ENCODE peak calls at places on chromosomes 11 and 22, in eight cellular contexts. One of them, this sample, is unnamed.

GRCh38 chr11:12161137-12161536 is 50.7 kb downstream of the MICAL2 start:
- DNase-seq in K562: no peak
- DNase-seq in sigmoid colon: no peak
- DNase-seq in transverse colon: no peak
- DNase-seq in A549: no peak
- DNase-seq in stomach: no peak
- DNase-seq in GM12878: no peak
- DNase-seq in suprapubic skin: no peak
- DNase-seq in this sample: no peak

GRCh38 chr11:57224537-57224936 is 12.5 kb downstream of the APLNR start:
- DNase-seq in K562: no peak
- DNase-seq in sigmoid colon: no peak
- DNase-seq in transverse colon: no peak
- DNase-seq in A549: peak; percentile 26
- DNase-seq in stomach: no peak
- DNase-seq in GM12878: no peak
- DNase-seq in suprapubic skin: no peak
- DNase-seq in this sample: no peak

GRCh38 chr22:29520851-29521250 is 32.7 kb downstream of the THOC5 start:
- DNase-seq in K562: peak; percentile 27
- DNase-seq in sigmoid colon: no peak
- DNase-seq in transverse colon: no peak
- DNase-seq in A549: no peak
- DNase-seq in stomach: no peak
- DNase-seq in GM12878: no peak
- DNase-seq in suprapubic skin: no peak
- DNase-seq in this sample: no peak

GRCh38 chr11:11215944-11216343 is 137.1 kb downstream of the CSNK2A3 start:
- DNase-seq in K562: no peak
- DNase-seq in sigmoid colon: no peak
- DNase-seq in transverse colon: no peak
- DNase-seq in A549: no peak
- DNase-seq in stomach: no peak
- DNase-seq in GM12878: no peak
- DNase-seq in suprapubic skin: no peak
- DNase-seq in this sample: no peak

GRCh38 chr22:41847300-41847699 is 14.4 kb downstream of the SREBF2 start:
- DNase-seq in K562: no peak
- DNase-seq in sigmoid colon: no peak
- DNase-seq in transverse colon: no peak
- DNase-seq in A549: no peak
- DNase-seq in stomach: no peak
- DNase-seq in GM12878: no peak
- DNase-seq in suprapubic skin: no peak
- DNase-seq in this sample: no peak

GRCh38 chr11:87466228-87466627 is 428.5 kb downstream of the TMEM135 start:
- DNase-seq in K562: no peak
- DNase-seq in sigmoid colon: peak; percentile 86
- DNase-seq in transverse colon: peak; percentile 9
- DNase-seq in A549: no peak
- DNase-seq in stomach: no peak
- DNase-seq in GM12878: no peak
- DNase-seq in suprapubic skin: no peak
- DNase-seq in this sample: peak; percentile 11

GRCh38 chr22:30947821-30948454 is 20.6 kb downstream of the MORC2 start:
- DNase-seq in K562: no peak
- DNase-seq in sigmoid colon: no peak
- DNase-seq in transverse colon: no peak
- DNase-seq in A549: no peak
- DNase-seq in stomach: no peak
- DNase-seq in GM12878: no peak
- DNase-seq in suprapubic skin: no peak
- DNase-seq in this sample: no peak

GRCh38 chr11:9719949-9720646 is 56.2 kb downstream of the SWAP70 start:
- DNase-seq in K562: no peak
- DNase-seq in sigmoid colon: no peak
- DNase-seq in transverse colon: no peak
- DNase-seq in A549: no peak
- DNase-seq in stomach: no peak
- DNase-seq in GM12878: no peak
- DNase-seq in suprapubic skin: no peak
- DNase-seq in this sample: no peak

GRCh38 chr11:21566521-21567100 is 626.3 kb upstream of the ANO5 start:
- DNase-seq in K562: no peak
- DNase-seq in sigmoid colon: no peak
- DNase-seq in transverse colon: no peak
- DNase-seq in A549: no peak
- DNase-seq in stomach: no peak
- DNase-seq in GM12878: no peak
- DNase-seq in suprapubic skin: no peak
- DNase-seq in this sample: no peak

GRCh38 chr11:75667831-75668507 is 869 bp downstream of the MAP6 start:
- DNase-seq in K562: no peak
- DNase-seq in sigmoid colon: peak; percentile 79
- DNase-seq in transverse colon: peak; percentile 24
- DNase-seq in A549: peak; percentile 35
- DNase-seq in stomach: peak; percentile 33
- DNase-seq in GM12878: no peak
- DNase-seq in suprapubic skin: no peak
- DNase-seq in this sample: peak; percentile 5

GRCh38 chr22:22692707-22693530 is 48.5 kb downstream of the GGTLC2 start:
- DNase-seq in K562: peak; percentile 98
- DNase-seq in sigmoid colon: peak; percentile 48
- DNase-seq in transverse colon: peak; percentile 84
- DNase-seq in A549: peak; percentile 56
- DNase-seq in stomach: peak; percentile 75
- DNase-seq in GM12878: no peak
- DNase-seq in suprapubic skin: no peak
- DNase-seq in this sample: no peak

GRCh38 chr11:121464352-121464946 is 11.7 kb upstream of the SORL1-AS1 start:
- DNase-seq in K562: no peak
- DNase-seq in sigmoid colon: peak; percentile 89
- DNase-seq in transverse colon: peak; percentile 51
- DNase-seq in A549: peak; percentile 47
- DNase-seq in stomach: no peak
- DNase-seq in GM12878: no peak
- DNase-seq in suprapubic skin: peak; percentile 77
- DNase-seq in this sample: no peak

GRCh38 chr11:124543145-124543544 is 309 bp downstream of the OR8B12 start:
- DNase-seq in K562: no peak
- DNase-seq in sigmoid colon: no peak
- DNase-seq in transverse colon: no peak
- DNase-seq in A549: no peak
- DNase-seq in stomach: no peak
- DNase-seq in GM12878: no peak
- DNase-seq in suprapubic skin: no peak
- DNase-seq in this sample: no peak

GRCh38 chr11:64603411-64604110 is 12.5 kb downstream of the SLC22A12 start:
- DNase-seq in K562: no peak
- DNase-seq in sigmoid colon: no peak
- DNase-seq in transverse colon: no peak
- DNase-seq in A549: no peak
- DNase-seq in stomach: no peak
- DNase-seq in GM12878: no peak
- DNase-seq in suprapubic skin: no peak
- DNase-seq in this sample: no peak

GRCh38 chr11:49208006-49208721 is at the start of gene FOLH1:
- DNase-seq in K562: peak; percentile 2
- DNase-seq in sigmoid colon: peak; percentile 63
- DNase-seq in transverse colon: no peak
- DNase-seq in A549: peak; percentile 2
- DNase-seq in stomach: no peak
- DNase-seq in GM12878: no peak
- DNase-seq in suprapubic skin: no peak
- DNase-seq in this sample: no peak

GRCh38 chr11:119583585-119583984 is 145.4 kb downstream of the NECTIN1 start:
- DNase-seq in K562: no peak
- DNase-seq in sigmoid colon: no peak
- DNase-seq in transverse colon: no peak
- DNase-seq in A549: no peak
- DNase-seq in stomach: no peak
- DNase-seq in GM12878: no peak
- DNase-seq in suprapubic skin: no peak
- DNase-seq in this sample: no peak

GRCh38 chr11:70501026-70501901 is 102.9 kb downstream of the CTTN start:
- DNase-seq in K562: no peak
- DNase-seq in sigmoid colon: peak; percentile 67
- DNase-seq in transverse colon: no peak
- DNase-seq in A549: no peak
- DNase-seq in stomach: no peak
- DNase-seq in GM12878: no peak
- DNase-seq in suprapubic skin: no peak
- DNase-seq in this sample: no peak

GRCh38 chr11:14448229-14448628 is 51.4 kb downstream of the COPB1 start:
- DNase-seq in K562: no peak
- DNase-seq in sigmoid colon: no peak
- DNase-seq in transverse colon: no peak
- DNase-seq in A549: no peak
- DNase-seq in stomach: no peak
- DNase-seq in GM12878: no peak
- DNase-seq in suprapubic skin: no peak
- DNase-seq in this sample: no peak

GRCh38 chr11:14445542-14446530 is 53.8 kb downstream of the COPB1 start:
- DNase-seq in K562: no peak
- DNase-seq in sigmoid colon: no peak
- DNase-seq in transverse colon: no peak
- DNase-seq in A549: no peak
- DNase-seq in stomach: no peak
- DNase-seq in GM12878: no peak
- DNase-seq in suprapubic skin: no peak
- DNase-seq in this sample: no peak

GRCh38 chr11:14446701-14447169 is 52.9 kb downstream of the COPB1 start:
- DNase-seq in K562: no peak
- DNase-seq in sigmoid colon: no peak
- DNase-seq in transverse colon: no peak
- DNase-seq in A549: no peak
- DNase-seq in stomach: no peak
- DNase-seq in GM12878: no peak
- DNase-seq in suprapubic skin: no peak
- DNase-seq in this sample: no peak

GRCh38 chr11:14444441-14445189 is 55.0 kb downstream of the COPB1 start:
- DNase-seq in K562: no peak
- DNase-seq in sigmoid colon: no peak
- DNase-seq in transverse colon: no peak
- DNase-seq in A549: no peak
- DNase-seq in stomach: no peak
- DNase-seq in GM12878: no peak
- DNase-seq in suprapubic skin: no peak
- DNase-seq in this sample: no peak

GRCh38 chr11:14443642-14444041 is 56.0 kb downstream of the COPB1 start:
- DNase-seq in K562: no peak
- DNase-seq in sigmoid colon: no peak
- DNase-seq in transverse colon: peak; percentile 27
- DNase-seq in A549: no peak
- DNase-seq in stomach: peak; percentile 48
- DNase-seq in GM12878: no peak
- DNase-seq in suprapubic skin: no peak
- DNase-seq in this sample: no peak
- TF ChIP-seq EP300 in K562: no peak
- TF ChIP-seq EP300 in sigmoid colon: no peak
- TF ChIP-seq EP300 in transverse colon: no peak
- TF ChIP-seq EP300 in A549: no peak
- TF ChIP-seq EP300 in stomach: no peak
- TF ChIP-seq EP300 in GM12878: no peak
- TF ChIP-seq EP300 in suprapubic skin: no peak
- TF ChIP-seq EP300 in this sample: no peak

DNA sequence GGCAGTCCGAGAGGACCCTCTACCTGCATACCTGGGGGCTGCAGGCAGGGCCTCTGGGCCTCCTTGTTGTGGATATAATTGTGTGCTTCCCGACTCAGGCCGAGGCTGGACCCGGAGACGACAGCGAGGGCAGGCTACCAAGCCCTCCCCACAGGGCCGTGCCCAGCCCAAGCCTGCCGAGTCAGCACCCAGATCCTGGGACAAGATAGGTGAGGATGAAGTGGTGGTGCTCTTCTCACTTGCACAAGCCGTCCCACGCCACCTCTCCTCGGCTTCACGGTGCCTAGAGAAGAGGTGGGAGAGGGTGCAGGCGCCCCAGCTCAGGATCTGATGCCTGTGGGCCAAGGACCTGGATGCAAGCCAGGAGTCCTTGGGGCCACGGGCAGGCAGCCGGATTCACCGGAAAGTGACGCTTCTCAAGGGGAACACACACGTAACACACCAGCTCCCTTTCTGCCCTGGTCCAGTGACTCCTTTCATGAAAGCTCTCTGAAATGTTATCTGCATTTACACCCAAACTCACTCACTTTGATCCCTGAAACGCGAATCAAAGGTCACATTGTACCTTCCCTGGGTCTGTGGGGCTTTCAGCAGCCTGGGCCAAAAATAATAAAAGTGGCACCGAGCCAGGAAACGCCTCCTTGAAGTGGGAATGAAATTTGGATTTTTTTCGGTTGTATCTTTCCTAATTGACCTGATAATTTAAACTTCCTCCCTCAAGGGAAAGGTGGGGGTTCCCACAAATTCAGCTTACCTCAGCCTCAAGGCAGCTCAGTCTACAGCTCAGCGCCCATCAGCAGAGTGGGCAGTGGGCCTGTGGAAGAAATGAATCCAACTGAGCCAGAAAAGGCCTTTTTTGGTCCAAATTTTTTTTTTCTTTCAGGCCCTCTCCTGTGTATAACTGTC is 1.1 kb upstream of the GNB1L start:
- DNase-seq in K562: peak; percentile 96
- DNase-seq in sigmoid colon: peak; percentile 85
- DNase-seq in transverse colon: peak; percentile 59
- DNase-seq in A549: peak; percentile 56
- DNase-seq in stomach: peak; percentile 56
- DNase-seq in GM12878: peak; percentile 35
- DNase-seq in suprapubic skin: peak; percentile 85
- DNase-seq in this sample: peak; percentile 56
- TF ChIP-seq POLR2A in K562: no peak
- TF ChIP-seq POLR2A in sigmoid colon: no peak
- TF ChIP-seq POLR2A in transverse colon: no peak
- TF ChIP-seq POLR2A in A549: peak; percentile 22
- TF ChIP-seq POLR2A in stomach: no peak
- TF ChIP-seq POLR2A in GM12878: peak; percentile 56
- TF ChIP-seq POLR2A in suprapubic skin: no peak
- TF ChIP-seq POLR2A in this sample: no peak

GRCh38 chr11:100799445-100799844 is 112.4 kb downstream of the ARHGAP42 start:
- DNase-seq in K562: no peak
- DNase-seq in sigmoid colon: no peak
- DNase-seq in transverse colon: no peak
- DNase-seq in A549: no peak
- DNase-seq in stomach: no peak
- DNase-seq in GM12878: no peak
- DNase-seq in suprapubic skin: no peak
- DNase-seq in this sample: no peak
- TF ChIP-seq EP300 in K562: no peak
- TF ChIP-seq EP300 in sigmoid colon: no peak
- TF ChIP-seq EP300 in transverse colon: no peak
- TF ChIP-seq EP300 in A549: no peak
- TF ChIP-seq EP300 in stomach: no peak
- TF ChIP-seq EP300 in GM12878: no peak
- TF ChIP-seq EP300 in suprapubic skin: no peak
- TF ChIP-seq EP300 in this sample: no peak

DNA sequence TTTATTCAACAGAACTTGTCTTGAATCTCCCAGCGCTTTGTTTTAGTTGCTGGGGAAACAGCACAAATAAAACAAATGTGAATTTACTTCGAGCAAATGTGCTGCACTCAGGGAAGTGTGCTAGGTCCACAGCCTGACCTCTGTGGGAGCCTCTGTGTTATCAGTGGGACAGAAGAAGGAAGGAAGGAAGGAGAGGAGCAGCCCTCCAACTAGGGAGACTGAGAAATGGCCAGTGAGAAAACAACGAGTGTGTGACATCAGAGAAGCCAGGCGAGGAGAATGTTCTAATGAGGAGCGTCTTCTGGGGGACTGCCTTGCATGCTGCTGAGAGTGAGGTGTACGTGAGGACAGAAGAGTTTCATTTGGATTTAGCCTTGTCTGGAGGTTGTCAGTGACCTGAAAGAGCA is 42.7 kb downstream of the PPP6R3 start:
- DNase-seq in K562: peak; percentile 41
- DNase-seq in sigmoid colon: no peak
- DNase-seq in transverse colon: no peak
- DNase-seq in A549: no peak
- DNase-seq in stomach: no peak
- DNase-seq in GM12878: no peak
- DNase-seq in suprapubic skin: no peak
- DNase-seq in this sample: no peak
- TF ChIP-seq POLR2A in K562: no peak
- TF ChIP-seq POLR2A in sigmoid colon: no peak
- TF ChIP-seq POLR2A in transverse colon: no peak
- TF ChIP-seq POLR2A in A549: no peak
- TF ChIP-seq POLR2A in stomach: no peak
- TF ChIP-seq POLR2A in GM12878: no peak
- TF ChIP-seq POLR2A in suprapubic skin: no peak
- TF ChIP-seq POLR2A in this sample: no peak

This sample was measured in tibial nerve.